ENCODE peak calls at places on chromosomes 6 and 20, in ten cellular contexts. I is CD8-positive, alpha-beta T cell; Z is fibroblast of lung; A is uterus; K is tibial artery; L is A549; J is right lobe of liver; H is psoas muscle; F is astrocyte; Y is K562. N is an unnamed sample.

GRCh38 chr20:45011108-45011526 is 44.8 kb downstream of the STK4 start:
- DNase-seq in I (peak), K (peak), Z (peak), F (peak), L (peak), H (no peak), Y (peak), J (peak), A (peak), N (peak)

GRCh38 chr6:88422831-88423230 is 256.7 kb upstream of the CNR1 start:
- DNase-seq in I (no peak), Y (peak), L (no peak), A (no peak), Z (no peak), H (no peak), F (no peak), J (no peak), K (no peak), N (no peak)

GRCh38 chr20:50453533-50453932 is 56.6 kb upstream of the PTPN1 start:
- DNase-seq in K (no peak), H (no peak), F (no peak), A (no peak), L (no peak), Y (no peak), J (no peak), I (no peak), Z (no peak), N (no peak)

GRCh38 chr6:90251295-90251992 is 45.2 kb downstream of the BACH2 start:
- DNase-seq in I (no peak), H (no peak), K (no peak), L (no peak), F (no peak), Z (no peak), Y (no peak), A (no peak), J (no peak), N (peak)

GRCh38 chr6:170532867-170533488 is 20.1 kb downstream of the PSMB1 start:
- DNase-seq in Y (no peak), L (no peak), A (no peak), K (no peak), H (no peak), I (no peak), F (peak), Z (peak), J (no peak), N (no peak)

GRCh38 chr20:61924858-61925554 is 140.7 kb downstream of the TAF4 start:
- DNase-seq in H (no peak), Y (no peak), A (no peak), I (no peak), L (no peak), F (no peak), J (no peak), Z (no peak), K (no peak), N (no peak)

GRCh38 chr20:10433014-10433622 is 904 bp downstream of the MKKS start:
- DNase-seq in Z (no peak), Y (no peak), K (no peak), J (peak), I (no peak), H (no peak), L (no peak), A (no peak), F (no peak), N (no peak)

GRCh38 chr6:3742426-3743344 is 8.8 kb downstream of the PXDC1 start:
- DNase-seq in Y (peak), L (peak), I (peak), Z (peak), A (peak), F (no peak), J (peak), K (peak), H (peak), N (peak)

GRCh38 chr6:49787176-49787575 is at the start of gene PGK2:
- DNase-seq in J (no peak), I (no peak), Y (peak), H (no peak), A (no peak), L (no peak), K (no peak), F (no peak), Z (no peak), N (no peak)

GRCh38 chr6:40894962-40895799 is 143.8 kb downstream of the UNC5CL start:
- DNase-seq in H (peak), A (peak), J (peak), Y (peak), L (peak), I (no peak), F (peak), Z (peak), K (peak), N (peak)

GRCh38 chr6:165178056-165178455 is 131.3 kb downstream of the C6orf118 start:
- DNase-seq in L (peak), K (no peak), A (no peak), F (peak), H (no peak), J (no peak), Y (no peak), Z (no peak), I (no peak), N (peak)

GRCh38 chr6:26195924-26196845 is 109.0 kb downstream of the HFE start:
- DNase-seq in H (no peak), I (no peak), Y (peak), L (no peak), K (no peak), F (no peak), Z (peak), A (no peak), J (no peak), N (no peak)

GRCh38 chr20:45968081-45968671 is 3.8 kb downstream of the ZNF335 start:
- DNase-seq in H (no peak), Y (no peak), I (no peak), A (no peak), K (no peak), Z (no peak), J (no peak), F (no peak), L (no peak), N (no peak)

GRCh38 chr6:24766685-24767462 is 7.9 kb upstream of the GMNN start:
- DNase-seq in F (no peak), Y (no peak), J (no peak), H (no peak), K (no peak), A (no peak), L (peak), Z (peak), I (no peak), N (peak)
- TF ChIP-seq CTCF in F (peak), Y (no peak), J (peak), H (peak), K (peak), A (peak), L (peak), Z (peak), I (peak), N (peak)

GRCh38 chr20:63701329-63702035 is 5.0 kb downstream of the TNFRSF6B start:
- DNase-seq in F (no peak), J (peak), K (no peak), H (peak), L (no peak), I (no peak), Y (no peak), A (peak), Z (no peak), N (no peak)
- H3K27ac ChIP-seq in F (no peak), J (no peak), K (no peak), H (no peak), L (no peak), I (no peak), Y (no peak), A (no peak), Z (peak), N (peak)

DNA sequence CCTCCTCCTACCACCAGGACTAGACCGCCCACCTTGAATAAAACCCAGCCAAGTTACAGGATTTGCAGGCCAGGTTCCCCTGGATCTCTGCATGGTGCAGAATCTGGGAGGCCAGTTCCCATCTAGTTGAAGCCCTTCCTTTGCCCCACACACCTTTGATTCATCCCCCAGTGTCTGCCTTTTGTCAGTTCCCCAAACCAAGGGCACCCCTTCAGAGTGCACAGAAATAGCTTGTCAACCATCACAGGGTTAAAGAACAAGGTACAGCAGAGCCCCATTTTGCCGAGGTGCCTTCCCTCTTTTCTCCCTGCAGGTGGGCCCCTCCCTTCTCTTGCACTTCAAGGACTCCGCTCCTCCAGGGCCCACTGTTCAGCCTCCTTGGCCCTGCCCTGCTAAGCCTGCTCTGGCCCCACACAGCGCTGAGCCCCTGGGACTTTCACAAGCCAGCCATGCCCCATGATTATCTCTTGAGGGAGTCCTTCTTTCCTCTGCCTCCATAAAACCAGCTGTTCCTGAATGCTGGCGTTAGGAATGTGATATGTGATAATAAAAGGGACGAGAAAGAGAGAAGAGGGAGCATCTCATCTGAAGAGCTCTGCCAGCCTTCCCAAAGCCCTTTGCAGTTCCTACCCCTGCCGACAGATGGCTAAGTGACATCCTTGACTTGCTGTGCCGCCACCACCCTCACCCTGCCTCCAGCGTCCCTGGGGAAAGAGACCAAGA is 280.3 kb downstream of the CDC5L start:
- DNase-seq in F (no peak), K (no peak), I (no peak), H (no peak), L (peak), Z (no peak), J (peak), A (no peak), Y (peak), N (no peak)
- TF ChIP-seq CTCF in F (peak), K (no peak), I (peak), H (peak), L (peak), Z (peak), J (peak), A (no peak), Y (peak), N (no peak)

GRCh38 chr6:56542367-56543331 is 100.0 kb downstream of the DST start:
- DNase-seq in I (peak), L (peak), H (peak), K (peak), Y (peak), F (peak), J (peak), Z (peak), A (peak), N (peak)
- H3K27ac ChIP-seq in I (peak), L (peak), H (peak), K (peak), Y (peak), F (peak), J (peak), Z (peak), A (peak), N (peak)

GRCh38 chr6:125747589-125748533 is 1.6 kb upstream of the HEY2 start:
- DNase-seq in J (peak), Y (peak), F (no peak), I (peak), A (no peak), L (no peak), H (peak), Z (no peak), K (peak), N (peak)

GRCh38 chr6:125749112-125749863 is at the start of gene HEY2:
- DNase-seq in F (peak), I (peak), J (peak), L (peak), K (peak), Y (peak), A (peak), Z (peak), H (peak), N (peak)

GRCh38 chr6:125746731-125747588 is 2.5 kb upstream of the HEY2 start:
- DNase-seq in J (peak), Y (peak), L (no peak), A (peak), I (peak), H (peak), Z (peak), K (peak), F (peak), N (no peak)

GRCh38 chr6:125749864-125750691 is 646 bp downstream of the HEY2 start:
- DNase-seq in J (peak), L (no peak), F (no peak), A (no peak), Z (no peak), Y (peak), I (no peak), K (peak), H (peak), N (no peak)

DNA sequence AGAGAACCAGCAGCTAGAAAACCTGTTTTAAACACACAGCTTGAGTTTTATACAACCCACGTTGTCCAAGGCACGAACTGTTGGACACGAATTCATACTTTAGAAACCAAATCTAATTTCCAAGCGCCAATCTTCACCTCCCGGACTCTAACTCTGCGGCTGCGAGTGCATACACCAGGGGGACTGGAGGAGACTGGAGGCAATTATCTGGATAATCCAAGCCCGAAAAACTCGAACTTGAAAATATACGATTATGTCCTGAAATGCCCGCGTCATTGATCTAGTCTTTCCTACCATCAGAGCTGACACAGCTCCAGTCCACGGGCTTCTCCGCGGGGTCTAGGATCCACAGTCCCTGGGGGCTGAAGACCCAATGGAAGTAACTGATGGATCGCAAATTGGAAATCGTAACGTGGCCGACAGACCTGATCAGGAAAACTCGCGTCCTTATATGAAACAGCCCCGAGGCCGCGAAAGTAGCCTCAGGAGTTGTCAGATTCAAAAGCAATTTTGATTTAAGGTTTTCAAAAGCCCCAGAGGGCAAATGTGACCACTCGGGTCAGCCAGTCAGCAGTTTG is 809 bp upstream of the HEY2 start:
- DNase-seq in Y (peak), F (no peak), I (no peak), A (no peak), Z (peak), J (peak), H (no peak), K (no peak), L (no peak), N (peak)
- TF ChIP-seq CTCF in Y (no peak), F (no peak), I (no peak), A (no peak), Z (no peak), J (no peak), H (no peak), K (no peak), L (no peak), N (no peak)

GRCh38 chr6:10526156-10526555 is 5.0 kb downstream of the GCNT2 start:
- DNase-seq in K (no peak), H (no peak), L (no peak), I (no peak), Z (no peak), Y (no peak), J (no peak), A (peak), F (peak), N (no peak)
- H3K27ac ChIP-seq in K (no peak), H (peak), L (no peak), I (no peak), Z (no peak), Y (no peak), J (peak), A (peak), F (no peak), N (no peak)

GRCh38 chr20:19073584-19074198 is 138.8 kb upstream of the SLC24A3 start:
- DNase-seq in Z (no peak), J (no peak), A (no peak), Y (peak), H (no peak), K (no peak), I (no peak), F (no peak), L (peak), N (no peak)
- TF ChIP-seq CTCF in Z (no peak), J (peak), A (peak), Y (peak), H (peak), K (no peak), I (no peak), F (no peak), L (peak), N (peak)

DNA sequence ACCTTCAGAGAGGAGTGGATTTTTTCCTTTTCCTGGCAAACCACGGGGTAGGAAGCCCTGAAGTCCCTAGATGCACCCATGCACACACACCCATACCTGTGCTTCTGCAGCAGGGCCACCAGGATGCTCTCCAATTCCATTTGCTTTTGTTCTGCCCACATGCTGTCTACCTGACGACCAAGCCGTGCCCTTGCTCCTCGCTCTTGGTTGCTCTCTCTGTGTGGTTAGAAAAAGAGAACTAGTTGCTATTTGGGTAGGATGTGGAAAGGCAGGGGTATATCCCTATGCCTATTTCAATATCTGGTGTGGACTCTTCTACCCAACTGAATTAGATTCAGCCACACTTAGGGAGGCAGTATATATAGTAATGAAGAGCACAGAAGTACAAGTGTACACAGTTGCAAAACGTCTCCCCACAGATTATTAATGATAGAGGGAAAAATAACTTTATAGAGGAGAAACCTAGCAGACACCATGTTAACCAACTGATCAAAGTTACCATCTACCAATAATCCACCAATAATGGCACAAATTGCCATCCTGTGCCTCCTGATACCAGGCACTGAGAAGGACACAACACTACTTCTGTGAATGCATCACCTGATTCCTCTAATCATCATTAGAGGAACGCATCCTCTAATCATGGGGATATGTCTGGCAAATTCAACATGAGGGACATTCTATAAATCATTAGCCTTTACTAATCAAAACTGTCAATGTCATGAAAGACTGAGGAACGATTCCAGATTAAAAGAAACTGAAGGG is 7.3 kb downstream of the GHRH start:
- DNase-seq in K (no peak), Z (no peak), L (no peak), Y (no peak), I (no peak), F (no peak), H (no peak), J (no peak), A (no peak), N (no peak)
- H3K27ac ChIP-seq in K (no peak), Z (no peak), L (no peak), Y (no peak), I (no peak), F (no peak), H (no peak), J (no peak), A (no peak), N (no peak)

DNA sequence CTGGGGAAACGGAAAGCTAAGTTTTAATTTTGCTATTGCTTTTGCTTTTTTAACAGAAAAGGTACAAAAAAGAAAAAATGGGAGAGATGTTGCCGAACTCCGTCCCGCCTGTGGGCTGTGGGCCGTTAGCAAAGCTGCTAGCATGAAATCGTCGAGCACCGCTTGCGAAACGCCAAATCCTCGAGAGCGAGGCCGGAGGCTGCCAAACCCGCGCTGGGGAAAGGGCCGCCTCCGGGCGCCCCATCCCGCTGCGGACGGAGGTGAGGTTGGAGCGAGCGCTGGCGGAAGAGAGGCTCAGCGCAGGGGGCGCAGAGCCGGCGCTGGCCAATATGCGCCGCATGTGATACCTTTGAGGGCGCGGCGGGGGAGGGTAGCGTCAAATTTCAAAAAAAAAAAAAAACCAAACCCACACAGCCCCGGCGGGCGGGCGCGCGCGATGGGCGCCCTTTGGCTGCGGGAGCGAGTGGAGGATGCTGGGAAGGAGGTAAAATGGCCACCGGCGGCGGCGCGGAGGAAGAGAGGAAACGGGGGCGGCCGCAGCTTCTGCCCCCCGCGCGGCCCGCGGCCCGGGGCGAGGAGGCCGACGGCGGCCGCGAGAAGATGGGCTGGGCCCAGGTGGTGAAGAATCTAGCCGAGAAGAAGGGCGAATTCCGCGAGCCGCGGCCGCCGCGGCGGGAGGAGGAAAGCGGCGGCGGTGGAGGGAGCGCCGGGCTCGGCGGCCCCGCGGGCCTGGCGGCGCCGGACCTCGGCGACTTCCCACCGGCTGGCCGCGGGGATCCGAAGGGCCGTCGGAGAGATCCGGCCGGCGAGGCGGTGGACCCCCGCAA is at the start of gene ZCCHC3:
- DNase-seq in Y (peak), H (peak), F (peak), L (peak), J (peak), K (peak), I (peak), Z (peak), A (peak), N (peak)
- TF ChIP-seq CTCF in Y (peak), H (peak), F (no peak), L (peak), J (no peak), K (peak), I (no peak), Z (no peak), A (peak), N (no peak)

N was measured in RWPE1.